ENCODE peak calls at places on chromosome 11, in nine cellular contexts. P is GM12891, X is hippocampal formation, I is right lobe of liver, V is psoas muscle, O is T-helper 2 cell, N is astrocyte of the spinal cord, T is SW 1271, Z is lung microvascular endothelial cell. Y is an unnamed sample.

GRCh38 chr11:1436468-1437030 is 46.8 kb downstream of the BRSK2 start:
- DNase-seq in P (no peak), X (no peak), I (no peak), V (no peak), O (no peak), N (no peak), T (no peak), Z (no peak), Y (no peak)

GRCh38 chr11:44575288-44575672 is 9.8 kb downstream of the CD82 start:
- DNase-seq in P (no peak), X (no peak), I (no peak), V (no peak), O (peak; percentile 41), N (peak; percentile 54), T (no peak), Z (peak; percentile 50), Y (no peak)

GRCh38 chr11:47267858-47268257 is 2.1 kb upstream of the MADD start:
- DNase-seq in P (no peak), X (no peak), I (no peak), V (peak; percentile 26), O (no peak), N (no peak), T (no peak), Z (no peak), Y (no peak)

GRCh38 chr11:65776196-65776595 is 4.6 kb downstream of the AP5B1 start:
- DNase-seq in P (no peak), X (no peak), I (peak; percentile 83), V (no peak), O (no peak), N (no peak), T (no peak), Z (no peak), Y (no peak)

GRCh38 chr11:111870522-111870886 is 877 bp downstream of the ALG9 start:
- DNase-seq in P (no peak), X (no peak), I (no peak), V (no peak), O (peak; percentile 53), N (no peak), T (no peak), Z (no peak), Y (no peak)

GRCh38 chr11:35305670-35306382 is 113.5 kb downstream of the SLC1A2 start:
- DNase-seq in P (peak; percentile 29), X (peak; percentile 22), I (no peak), V (no peak), O (peak; percentile 49), N (peak; percentile 65), T (peak; percentile 34), Z (peak; percentile 20), Y (no peak)

GRCh38 chr11:9941991-9942390 is 278.1 kb downstream of the SWAP70 start:
- DNase-seq in P (no peak), X (no peak), I (no peak), V (no peak), O (no peak), N (no peak), T (no peak), Z (no peak), Y (no peak)

GRCh38 chr11:78786086-78786485 is 211.4 kb upstream of the NARS2 start:
- DNase-seq in P (no peak), X (no peak), I (no peak), V (no peak), O (no peak), N (no peak), T (no peak), Z (no peak), Y (no peak)

GRCh38 chr11:78725200-78725599 is 150.5 kb upstream of the NARS2 start:
- DNase-seq in P (no peak), X (no peak), I (no peak), V (no peak), O (no peak), N (no peak), T (no peak), Z (no peak), Y (no peak)

Y was measured in keratinocyte.